ENCODE peak calls at places on chromosomes 2 and 18, in four cellular contexts. G, N, C and K are unnamed samples.

GRCh38 chr2:188199716-188200128 is 92.0 kb upstream of the GULP1 start:
- DNase-seq in C (no peak), N (no peak), G (peak; percentile 15), K (peak; percentile 55)

GRCh38 chr2:219559156-219559915 is 12.0 kb downstream of the OBSL1 start:
- DNase-seq in C (no peak), G (no peak), N (no peak), K (no peak)

GRCh38 chr2:98518106-98518505 is 73.4 kb downstream of the INPP4A start:
- DNase-seq in C (no peak), N (peak; percentile 44), G (peak; percentile 55), K (no peak)

GRCh38 chr2:8566788-8567468 is 114.9 kb upstream of the ID2 start:
- DNase-seq in G (no peak), C (no peak), N (no peak), K (no peak)

GRCh38 chr2:239467281-239467955 is 66.6 kb upstream of the HDAC4 start:
- DNase-seq in C (no peak), N (no peak), G (no peak), K (no peak)

GRCh38 chr2:235779444-235779896 is 285.6 kb downstream of the AGAP1 start:
- DNase-seq in C (no peak), N (peak; percentile 56), G (peak; percentile 68), K (peak; percentile 72)

GRCh38 chr2:2270808-2271415 is 60.2 kb downstream of the MYT1L start:
- DNase-seq in N (no peak), C (no peak), G (no peak), K (no peak)

GRCh38 chr2:232689152-232689910 is 7.8 kb upstream of the GIGYF2 start:
- DNase-seq in C (no peak), G (no peak), N (no peak), K (no peak)

GRCh38 chr2:176066645-176067586 is 16.8 kb downstream of the EVX2 start:
- DNase-seq in N (peak; percentile 18), C (no peak), G (no peak), K (no peak)

GRCh38 chr2:145200307-145200706 is 680.4 kb upstream of the ZEB2 start:
- DNase-seq in G (no peak), N (no peak), C (no peak), K (no peak)

DNA sequence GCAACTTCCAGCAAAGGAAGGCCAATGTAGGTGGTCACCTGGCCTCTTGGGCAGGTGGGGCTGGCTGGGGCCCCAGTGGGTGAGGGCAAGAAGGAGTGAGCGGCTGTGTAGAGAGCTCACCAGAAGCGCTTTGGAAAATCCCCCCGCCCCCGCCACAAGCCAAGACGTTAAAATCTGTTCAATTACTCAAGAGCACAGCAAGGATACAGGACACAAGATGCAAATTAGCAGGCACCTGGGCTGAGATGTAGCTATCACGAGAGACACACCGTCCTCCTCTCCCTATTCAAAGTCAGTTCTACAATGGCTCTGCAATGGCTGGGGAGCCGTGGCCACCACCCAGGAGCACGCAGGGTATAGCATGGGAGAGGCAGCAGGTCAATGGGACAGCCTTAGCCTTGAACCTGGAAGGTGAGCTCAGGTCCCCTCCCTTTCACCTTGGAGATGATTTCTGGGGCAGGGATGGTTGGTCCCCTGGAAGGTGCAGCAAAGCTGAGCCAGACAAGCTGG is 38.5 kb upstream of the GPR17 start:
- DNase-seq in N (no peak), C (no peak), G (no peak), K (no peak)
- TF ChIP-seq JUNB in N (no peak), C (no peak), G (no peak), K (no peak)

DNA sequence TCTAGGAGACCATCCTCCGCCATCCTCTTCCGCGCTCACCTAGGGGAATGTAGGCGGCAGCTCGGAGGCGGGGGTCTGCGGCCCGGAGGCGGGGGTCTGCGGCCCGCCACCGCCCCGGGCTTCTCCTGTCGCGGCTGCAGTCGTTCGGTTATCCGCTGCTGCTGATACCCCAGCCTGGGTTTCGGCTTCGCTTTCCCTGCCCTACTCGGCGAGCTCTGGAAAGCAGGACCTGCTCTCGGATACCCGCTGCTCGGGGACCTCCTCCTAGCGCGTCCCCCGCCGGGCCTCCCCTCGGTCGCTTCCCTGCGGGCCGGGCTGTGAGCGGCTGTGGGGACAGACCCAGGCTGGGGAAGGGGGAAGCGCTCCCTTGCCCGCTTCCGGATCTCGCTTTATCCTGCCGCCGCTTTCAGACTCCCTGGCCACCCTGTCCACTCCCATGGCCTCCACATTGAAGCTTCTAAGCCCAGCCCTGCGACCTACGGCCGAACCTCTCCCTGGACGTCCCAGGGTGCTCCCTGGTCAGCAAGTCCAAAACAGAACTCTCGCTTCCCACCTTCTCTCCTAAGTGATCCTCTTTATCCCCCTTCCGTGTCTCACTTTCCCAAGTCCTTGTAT is 607 bp downstream of the FKBP1B start:
- DNase-seq in G (peak; percentile 28), N (no peak), C (no peak), K (no peak)
- TF ChIP-seq JUNB in G (no peak), N (no peak), C (no peak), K (no peak)

GRCh38 chr18:61352611-61353010 is 19.4 kb downstream of the CDH20 start:
- DNase-seq in C (no peak), G (no peak), N (no peak), K (no peak)
- TF ChIP-seq JUNB in C (no peak), G (no peak), N (no peak), K (no peak)

GRCh38 chr18:54187372-54187771 is 37.1 kb downstream of the MBD2 start:
- DNase-seq in C (no peak), N (no peak), G (no peak), K (no peak)

GRCh38 chr18:54192415-54192814 is 32.1 kb downstream of the MBD2 start:
- DNase-seq in C (no peak), G (no peak), N (no peak), K (no peak)

GRCh38 chr18:54192900-54193299 is 31.6 kb downstream of the MBD2 start:
- DNase-seq in G (no peak), C (no peak), N (no peak), K (no peak)

GRCh38 chr18:54193786-54194185 is 30.7 kb downstream of the MBD2 start:
- DNase-seq in N (no peak), C (no peak), G (no peak), K (no peak)

DNA sequence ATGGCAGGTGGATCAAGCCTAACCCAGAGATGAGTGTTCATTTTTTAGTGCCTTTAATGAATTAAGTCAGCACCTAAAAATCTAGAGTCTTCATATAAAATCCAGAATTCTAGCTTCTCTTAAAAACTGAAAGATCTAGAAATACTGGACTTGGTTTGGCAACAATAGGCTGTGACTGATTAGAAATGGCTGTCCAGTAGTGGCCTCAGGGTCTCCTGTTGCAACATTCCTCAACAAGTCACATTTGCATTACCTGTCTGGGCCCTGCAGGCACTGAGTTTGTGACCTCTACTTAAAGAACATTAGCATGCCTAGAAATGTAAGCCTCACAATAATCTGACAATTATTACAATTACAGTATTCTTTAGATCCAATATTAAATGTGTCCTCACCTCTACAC is 33.1 kb downstream of the MBD2 start:
- DNase-seq in G (no peak), C (no peak), N (no peak), K (no peak)
- TF ChIP-seq JUNB in G (no peak), C (no peak), N (no peak), K (no peak)